ENCODE peak calls at places on chromosomes 11 and 22, in ten cellular contexts. A, O, P, M, G, S, B, Q, I and Y are unnamed samples.

GRCh38 chr11:65121447-65121864 is 478 bp downstream of the FAU start:
- DNase-seq in Q (no peak), I (no peak), G (no peak), P (peak), A (no peak), S (no peak), B (no peak), M (peak), O (no peak), Y (no peak)

GRCh38 chr11:70365536-70365912 is 32.8 kb upstream of the CTTN start:
- DNase-seq in M (no peak), B (no peak), S (no peak), I (no peak), P (no peak), Q (no peak), A (no peak), G (no peak), O (no peak), Y (no peak)

GRCh38 chr11:61912530-61912898 is 4.9 kb downstream of the RAB3IL1 start:
- DNase-seq in I (no peak), A (peak), S (no peak), G (peak), O (no peak), M (no peak), P (no peak), B (no peak), Q (no peak), Y (no peak)

GRCh38 chr22:29031236-29031982 is 30.2 kb downstream of the C22orf31 start:
- DNase-seq in G (peak), P (peak), S (peak), O (peak), A (no peak), B (no peak), M (peak), I (peak), Q (no peak), Y (no peak)

GRCh38 chr22:43275545-43275981 is 67.6 kb downstream of the SCUBE1 start:
- DNase-seq in M (no peak), A (peak), O (no peak), G (no peak), B (no peak), I (no peak), P (peak), S (no peak), Q (no peak), Y (no peak)

GRCh38 chr11:17611503-17612220 is 64.6 kb downstream of the OTOG start:
- DNase-seq in I (no peak), O (no peak), P (no peak), B (no peak), M (no peak), S (no peak), G (no peak), A (no peak), Q (no peak), Y (no peak)

GRCh38 chr11:116724813-116725212 is 48.0 kb downstream of the BUD13 start:
- DNase-seq in G (no peak), M (no peak), O (no peak), B (no peak), Q (no peak), S (no peak), I (no peak), P (no peak), A (no peak), Y (no peak)

GRCh38 chr11:120128392-120129172 is 9.3 kb downstream of the TRIM29 start:
- DNase-seq in Q (no peak), A (no peak), I (no peak), P (no peak), M (peak), G (peak), O (no peak), S (peak), B (no peak), Y (no peak)

GRCh38 chr11:128437137-128437536 is 150.2 kb downstream of the ETS1 start:
- DNase-seq in I (no peak), S (peak), O (no peak), G (no peak), A (no peak), M (no peak), Q (no peak), B (no peak), P (no peak), Y (no peak)

GRCh38 chr11:121936375-121936774 is 179.6 kb downstream of the BLID start:
- DNase-seq in B (no peak), P (no peak), Q (no peak), S (peak), G (no peak), I (no peak), M (no peak), O (no peak), A (no peak), Y (no peak)

GRCh38 chr11:128498846-128499245 is 88.5 kb downstream of the ETS1 start:
- DNase-seq in Q (no peak), M (no peak), P (no peak), G (no peak), S (no peak), B (no peak), A (no peak), I (no peak), O (no peak), Y (no peak)

GRCh38 chr22:26016916-26017315 is 152.3 kb upstream of the SEZ6L start:
- DNase-seq in P (no peak), S (no peak), M (no peak), B (no peak), A (no peak), I (no peak), Q (no peak), O (no peak), G (no peak), Y (no peak)

GRCh38 chr22:50169774-50170341 is 673 bp upstream of the PANX2 start:
- DNase-seq in A (no peak), Q (no peak), P (peak), B (peak), I (no peak), G (no peak), S (no peak), M (no peak), O (no peak), Y (peak)

GRCh38 chr11:7579226-7579825 is 65.5 kb downstream of the PPFIBP2 start:
- DNase-seq in O (no peak), I (no peak), Q (no peak), A (no peak), B (no peak), S (no peak), P (no peak), G (no peak), M (no peak), Y (no peak)

GRCh38 chr11:3835100-3835485 is 5.7 kb downstream of the RHOG start:
- DNase-seq in Q (no peak), P (no peak), A (peak), G (no peak), B (no peak), O (no peak), M (no peak), S (no peak), I (no peak), Y (no peak)

GRCh38 chr22:30601464-30601863 is 5.5 kb upstream of the TCN2 start:
- DNase-seq in I (no peak), O (no peak), A (no peak), B (no peak), M (no peak), Q (no peak), G (no peak), P (no peak), S (no peak), Y (no peak)

GRCh38 chr11:14386895-14387480 is 28.0 kb upstream of the RRAS2 start:
- DNase-seq in B (no peak), Q (no peak), P (peak), M (no peak), I (no peak), O (peak), G (no peak), A (no peak), S (peak), Y (no peak)

GRCh38 chr22:20267441-20268288 is 453 bp downstream of the RTN4R start:
- DNase-seq in I (no peak), B (no peak), A (no peak), S (no peak), P (peak), O (no peak), Q (no peak), G (no peak), M (no peak), Y (no peak)

GRCh38 chr11:69297926-69298777 is 4.2 kb downstream of the MYEOV start:
- DNase-seq in S (peak), A (peak), P (no peak), O (peak), M (peak), G (peak), I (peak), Q (peak), B (no peak), Y (no peak)

GRCh38 chr11:90476442-90477007 is 253.7 kb upstream of the CHORDC1 start:
- DNase-seq in I (no peak), G (no peak), B (no peak), M (peak), S (no peak), A (no peak), P (peak), Q (no peak), O (peak), Y (peak)

GRCh38 chr22:42446151-42446550 is 13.9 kb upstream of the NFAM1 start:
- DNase-seq in S (no peak), I (no peak), Q (no peak), M (no peak), P (no peak), A (no peak), B (no peak), O (no peak), G (no peak), Y (no peak)

GRCh38 chr11:46243796-46244109 is 33.7 kb upstream of the CREB3L1 start:
- DNase-seq in A (peak), S (no peak), O (no peak), B (no peak), Q (no peak), M (no peak), P (no peak), G (no peak), I (no peak), Y (no peak)

GRCh38 chr11:74626130-74626529 is 33.7 kb downstream of the POLD3 start:
- DNase-seq in Q (no peak), G (no peak), I (no peak), P (no peak), A (no peak), M (no peak), B (no peak), O (no peak), S (no peak), Y (no peak)

GRCh38 chr11:84581083-84581482 is 1046.1 kb downstream of the DLG2 start:
- DNase-seq in S (no peak), P (no peak), B (no peak), Q (no peak), A (no peak), G (no peak), O (no peak), M (no peak), I (no peak), Y (no peak)

GRCh38 chr22:33529424-33530113 is 390.7 kb downstream of the LARGE1 start:
- DNase-seq in P (no peak), A (no peak), G (no peak), M (no peak), S (no peak), I (no peak), Q (no peak), B (no peak), O (no peak), Y (no peak)

GRCh38 chr22:29782061-29782845 is 15.1 kb downstream of the UQCR10 start:
- DNase-seq in M (no peak), I (no peak), P (no peak), B (no peak), A (no peak), Q (no peak), S (no peak), O (peak), G (no peak), Y (no peak)

GRCh38 chr11:44632466-44633123 is 67.1 kb downstream of the CD82 start:
- DNase-seq in S (no peak), A (no peak), P (peak), I (no peak), M (no peak), B (no peak), Q (peak), O (peak), G (no peak), Y (no peak)

GRCh38 chr11:28463826-28464225 is 355.6 kb downstream of the METTL15 start:
- DNase-seq in A (no peak), P (no peak), Q (no peak), M (no peak), G (no peak), B (no peak), S (no peak), I (no peak), O (no peak), Y (no peak)

GRCh38 chr11:34284166-34284565 is 73.6 kb downstream of the ABTB2 start:
- DNase-seq in I (no peak), P (no peak), G (no peak), A (no peak), M (no peak), O (no peak), B (no peak), Q (no peak), S (no peak), Y (no peak)

GRCh38 chr11:102685311-102685710 is 20.3 kb downstream of the MMP27 start:
- DNase-seq in G (no peak), S (no peak), P (no peak), M (no peak), Q (no peak), I (no peak), O (no peak), A (no peak), B (no peak), Y (no peak)

GRCh38 chr11:133894956-133895549 is 49.7 kb upstream of the SPATA19 start:
- DNase-seq in B (no peak), Q (no peak), M (peak), A (no peak), P (peak), G (no peak), O (no peak), I (no peak), S (no peak), Y (no peak)

GRCh38 chr11:78099671-78100070 is 20.0 kb upstream of the NDUFC2 start:
- DNase-seq in G (no peak), I (no peak), S (no peak), O (no peak), B (no peak), A (no peak), M (no peak), Q (no peak), P (no peak), Y (no peak)

GRCh38 chr11:113363996-113364641 is 23.5 kb upstream of the ANKK1 start:
- DNase-seq in S (no peak), B (no peak), Q (no peak), G (no peak), P (no peak), M (no peak), O (no peak), A (no peak), I (no peak), Y (no peak)

GRCh38 chr11:15707971-15708370 is 593.2 kb downstream of the INSC start:
- DNase-seq in B (no peak), O (peak), Q (no peak), P (peak), A (no peak), M (peak), G (no peak), S (no peak), I (no peak), Y (peak)

GRCh38 chr22:47460870-47461269 is 698.4 kb downstream of the TBC1D22A start:
- DNase-seq in S (no peak), M (no peak), O (no peak), Q (no peak), P (no peak), I (no peak), B (no peak), A (no peak), G (no peak), Y (no peak)

GRCh38 chr22:37220543-37220968 is 8.3 kb upstream of the SSTR3 start:
- DNase-seq in P (no peak), B (no peak), G (no peak), M (no peak), I (no peak), Q (peak), O (no peak), S (no peak), A (no peak), Y (no peak)

GRCh38 chr11:86495341-86495740 is 120.7 kb downstream of the CCDC81 start:
- DNase-seq in P (peak), B (no peak), G (no peak), I (no peak), O (no peak), M (no peak), Q (no peak), A (no peak), S (no peak), Y (no peak)

GRCh38 chr11:2780850-2781412 is 81.1 kb upstream of the KCNQ1OT1 start:
- DNase-seq in I (no peak), G (no peak), M (no peak), A (no peak), B (no peak), O (peak), Q (no peak), P (no peak), S (no peak), Y (no peak)